ENCODE peak calls at places on chromosomes 1 and 21, in ten cellular contexts. One of them, this sample, is unnamed.

GRCh38 chr1:98981917-98982513 is 22.6 kb downstream of the PLPPR5 start:
- DNase-seq in IMR-90: peak; percentile 62
- DNase-seq in endodermal cell: no peak
- DNase-seq in CD8-positive, alpha-beta T cell: no peak
- DNase-seq in heart left ventricle: no peak
- DNase-seq in brain microvascular endothelial cell: no peak
- DNase-seq in stomach: no peak
- DNase-seq in fibroblast of pulmonary artery: peak; percentile 48
- DNase-seq in HFF-Myc: peak; percentile 12
- DNase-seq in PC-3: peak; percentile 89
- DNase-seq in this sample: peak; percentile 73

GRCh38 chr21:35045539-35046222 is 3.4 kb downstream of the RUNX1 start:
- DNase-seq in PC-3: no peak
- DNase-seq in IMR-90: no peak
- DNase-seq in fibroblast of pulmonary artery: no peak
- DNase-seq in heart left ventricle: no peak
- DNase-seq in endodermal cell: no peak
- DNase-seq in stomach: no peak
- DNase-seq in CD8-positive, alpha-beta T cell: peak; percentile 42
- DNase-seq in brain microvascular endothelial cell: no peak
- DNase-seq in HFF-Myc: no peak
- DNase-seq in this sample: no peak

GRCh38 chr1:50427086-50427817 is 4.0 kb upstream of the DMRTA2 start:
- DNase-seq in brain microvascular endothelial cell: no peak
- DNase-seq in heart left ventricle: no peak
- DNase-seq in endodermal cell: peak; percentile 61
- DNase-seq in PC-3: no peak
- DNase-seq in IMR-90: no peak
- DNase-seq in stomach: no peak
- DNase-seq in HFF-Myc: no peak
- DNase-seq in CD8-positive, alpha-beta T cell: no peak
- DNase-seq in fibroblast of pulmonary artery: no peak
- DNase-seq in this sample: no peak

GRCh38 chr21:42377951-42378340 is 11.6 kb upstream of the TFF1 start:
- DNase-seq in CD8-positive, alpha-beta T cell: no peak
- DNase-seq in fibroblast of pulmonary artery: no peak
- DNase-seq in stomach: no peak
- DNase-seq in HFF-Myc: no peak
- DNase-seq in PC-3: no peak
- DNase-seq in endodermal cell: no peak
- DNase-seq in brain microvascular endothelial cell: no peak
- DNase-seq in heart left ventricle: no peak
- DNase-seq in IMR-90: no peak
- DNase-seq in this sample: no peak

GRCh38 chr1:201376464-201377374 is 761 bp downstream of the TNNT2 start:
- DNase-seq in IMR-90: peak; percentile 46
- DNase-seq in brain microvascular endothelial cell: peak; percentile 44
- DNase-seq in fibroblast of pulmonary artery: peak; percentile 28
- DNase-seq in HFF-Myc: peak; percentile 30
- DNase-seq in endodermal cell: peak; percentile 96
- DNase-seq in stomach: peak; percentile 38
- DNase-seq in heart left ventricle: peak; percentile 41
- DNase-seq in CD8-positive, alpha-beta T cell: no peak
- DNase-seq in PC-3: peak; percentile 76
- DNase-seq in this sample: peak; percentile 7

GRCh38 chr1:240474133-240474614 is 137.8 kb downstream of the GREM2 start:
- DNase-seq in heart left ventricle: no peak
- DNase-seq in PC-3: no peak
- DNase-seq in HFF-Myc: no peak
- DNase-seq in fibroblast of pulmonary artery: peak; percentile 92
- DNase-seq in CD8-positive, alpha-beta T cell: no peak
- DNase-seq in endodermal cell: no peak
- DNase-seq in stomach: no peak
- DNase-seq in brain microvascular endothelial cell: peak; percentile 76
- DNase-seq in IMR-90: peak; percentile 87
- DNase-seq in this sample: peak; percentile 51

GRCh38 chr1:8661185-8662110 is 156.0 kb downstream of the RERE start:
- DNase-seq in fibroblast of pulmonary artery: peak; percentile 94
- DNase-seq in HFF-Myc: peak; percentile 81
- DNase-seq in heart left ventricle: peak; percentile 63
- DNase-seq in IMR-90: peak; percentile 91
- DNase-seq in brain microvascular endothelial cell: peak; percentile 94
- DNase-seq in endodermal cell: peak; percentile 61
- DNase-seq in stomach: no peak
- DNase-seq in PC-3: peak; percentile 96
- DNase-seq in CD8-positive, alpha-beta T cell: no peak
- DNase-seq in this sample: peak; percentile 84

GRCh38 chr1:6148497-6149241 is 31.5 kb downstream of the CHD5 start:
- DNase-seq in fibroblast of pulmonary artery: peak; percentile 22
- DNase-seq in stomach: peak; percentile 57
- DNase-seq in PC-3: peak; percentile 42
- DNase-seq in IMR-90: no peak
- DNase-seq in HFF-Myc: no peak
- DNase-seq in heart left ventricle: no peak
- DNase-seq in brain microvascular endothelial cell: peak; percentile 22
- DNase-seq in CD8-positive, alpha-beta T cell: peak; percentile 43
- DNase-seq in endodermal cell: peak; percentile 97
- DNase-seq in this sample: peak; percentile 58

DNA sequence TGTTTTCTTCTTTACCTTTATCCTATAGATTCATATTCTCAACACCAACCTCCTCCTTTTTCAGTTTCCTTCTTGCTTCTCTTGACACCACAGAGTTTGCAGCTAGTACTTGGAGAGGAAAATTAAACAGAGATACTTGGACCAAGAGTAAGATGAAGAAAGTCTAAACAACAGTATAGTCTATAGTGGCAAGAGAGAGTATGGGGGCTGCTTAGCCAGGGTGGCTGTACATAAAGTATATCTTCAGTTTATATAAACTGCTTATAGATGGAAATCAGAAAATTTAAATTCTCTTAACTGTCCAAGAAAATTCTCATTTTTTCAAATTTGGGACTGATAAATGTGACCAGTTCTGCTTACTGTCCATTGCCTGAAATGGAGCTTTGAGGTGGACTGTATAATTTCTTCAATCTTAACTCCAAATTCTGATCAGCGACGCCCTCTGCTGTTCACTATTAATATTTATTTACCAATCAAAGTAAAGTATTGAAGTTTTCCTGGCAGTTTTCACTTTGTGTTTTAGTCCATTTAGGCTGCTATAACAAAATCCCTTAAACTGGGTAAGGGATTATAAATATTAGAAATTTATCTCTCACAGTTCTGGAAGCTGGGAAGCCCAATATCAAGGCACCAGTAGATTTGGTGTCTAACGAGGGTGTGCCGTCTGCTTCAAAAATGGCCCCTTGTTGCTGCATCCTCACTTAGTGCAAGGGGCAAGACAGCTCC is 14.8 kb upstream of the METTL18 start:
- DNase-seq in heart left ventricle: no peak
- DNase-seq in fibroblast of pulmonary artery: peak; percentile 70
- DNase-seq in HFF-Myc: peak; percentile 12
- DNase-seq in PC-3: peak; percentile 74
- DNase-seq in stomach: no peak
- DNase-seq in IMR-90: peak; percentile 35
- DNase-seq in endodermal cell: no peak
- DNase-seq in CD8-positive, alpha-beta T cell: no peak
- DNase-seq in brain microvascular endothelial cell: peak; percentile 18
- DNase-seq in this sample: peak; percentile 16
- TF ChIP-seq CTCF in heart left ventricle: peak; percentile 75
- TF ChIP-seq CTCF in fibroblast of pulmonary artery: peak; percentile 33
- TF ChIP-seq CTCF in HFF-Myc: peak; percentile 18
- TF ChIP-seq CTCF in PC-3: peak; percentile 87
- TF ChIP-seq CTCF in stomach: peak; percentile 37
- TF ChIP-seq CTCF in IMR-90: peak; percentile 55
- TF ChIP-seq CTCF in endodermal cell: peak; percentile 78
- TF ChIP-seq CTCF in CD8-positive, alpha-beta T cell: peak; percentile 71
- TF ChIP-seq CTCF in brain microvascular endothelial cell: peak; percentile 30
- TF ChIP-seq CTCF in this sample: peak; percentile 21

DNA sequence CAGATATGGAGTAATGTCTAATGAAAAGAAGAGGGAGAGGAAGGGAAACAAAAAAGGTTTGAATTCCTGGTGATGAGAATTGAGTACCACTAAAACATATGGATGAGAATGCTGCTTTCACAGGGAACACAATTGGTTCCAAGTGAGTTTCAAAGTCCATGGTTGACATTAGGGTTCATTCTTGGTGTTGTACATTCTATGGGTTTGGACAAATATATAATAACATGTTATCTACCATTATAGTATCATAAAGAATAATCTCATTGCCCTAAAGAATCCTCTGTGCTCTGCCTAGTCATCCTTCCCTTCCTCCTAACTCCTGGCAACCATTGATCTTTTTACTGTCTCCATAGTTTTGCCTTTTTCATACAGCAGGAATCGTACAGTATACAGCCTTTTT is 20.1 kb downstream of the TMCO1 start:
- DNase-seq in heart left ventricle: no peak
- DNase-seq in IMR-90: no peak
- DNase-seq in brain microvascular endothelial cell: no peak
- DNase-seq in stomach: no peak
- DNase-seq in CD8-positive, alpha-beta T cell: no peak
- DNase-seq in HFF-Myc: no peak
- DNase-seq in fibroblast of pulmonary artery: no peak
- DNase-seq in PC-3: no peak
- DNase-seq in endodermal cell: no peak
- DNase-seq in this sample: no peak
- H3K4me3 ChIP-seq in heart left ventricle: no peak overlapping the region
- H3K4me3 ChIP-seq in IMR-90: no peak overlapping the region
- H3K4me3 ChIP-seq in brain microvascular endothelial cell: no peak overlapping the region
- H3K4me3 ChIP-seq in stomach: no peak overlapping the region
- H3K4me3 ChIP-seq in CD8-positive, alpha-beta T cell: no peak overlapping the region
- H3K4me3 ChIP-seq in HFF-Myc: no peak overlapping the region
- H3K4me3 ChIP-seq in fibroblast of pulmonary artery: no peak overlapping the region
- H3K4me3 ChIP-seq in PC-3: no peak overlapping the region
- H3K4me3 ChIP-seq in endodermal cell: no peak overlapping the region
- H3K4me3 ChIP-seq in this sample: no peak overlapping the region

GRCh38 chr1:93699676-93700168 is 18.1 kb upstream of the BCAR3 start:
- DNase-seq in heart left ventricle: no peak
- DNase-seq in HFF-Myc: no peak
- DNase-seq in CD8-positive, alpha-beta T cell: no peak
- DNase-seq in stomach: no peak
- DNase-seq in fibroblast of pulmonary artery: peak; percentile 30
- DNase-seq in endodermal cell: no peak
- DNase-seq in brain microvascular endothelial cell: no peak
- DNase-seq in IMR-90: no peak
- DNase-seq in PC-3: no peak
- DNase-seq in this sample: no peak

GRCh38 chr1:93700532-93701469 is 19.2 kb upstream of the BCAR3 start:
- DNase-seq in CD8-positive, alpha-beta T cell: no peak
- DNase-seq in heart left ventricle: no peak
- DNase-seq in HFF-Myc: no peak
- DNase-seq in IMR-90: no peak
- DNase-seq in endodermal cell: no peak
- DNase-seq in PC-3: no peak
- DNase-seq in fibroblast of pulmonary artery: no peak
- DNase-seq in brain microvascular endothelial cell: no peak
- DNase-seq in stomach: no peak
- DNase-seq in this sample: no peak

GRCh38 chr1:93701619-93702018 is 20.0 kb upstream of the BCAR3 start:
- DNase-seq in stomach: peak; percentile 50
- DNase-seq in heart left ventricle: no peak
- DNase-seq in endodermal cell: peak; percentile 63
- DNase-seq in PC-3: peak; percentile 99
- DNase-seq in HFF-Myc: peak; percentile 91
- DNase-seq in fibroblast of pulmonary artery: peak; percentile 92
- DNase-seq in brain microvascular endothelial cell: peak; percentile 95
- DNase-seq in IMR-90: peak; percentile 99
- DNase-seq in CD8-positive, alpha-beta T cell: no peak
- DNase-seq in this sample: peak; percentile 99

GRCh38 chr1:93695411-93696005 is 13.9 kb upstream of the BCAR3 start:
- DNase-seq in CD8-positive, alpha-beta T cell: no peak
- DNase-seq in IMR-90: no peak
- DNase-seq in endodermal cell: no peak
- DNase-seq in stomach: no peak
- DNase-seq in HFF-Myc: no peak
- DNase-seq in PC-3: no peak
- DNase-seq in fibroblast of pulmonary artery: no peak
- DNase-seq in brain microvascular endothelial cell: no peak
- DNase-seq in heart left ventricle: no peak
- DNase-seq in this sample: no peak

GRCh38 chr1:93698351-93699112 is 16.9 kb upstream of the BCAR3 start:
- DNase-seq in endodermal cell: no peak
- DNase-seq in HFF-Myc: no peak
- DNase-seq in IMR-90: no peak
- DNase-seq in PC-3: no peak
- DNase-seq in fibroblast of pulmonary artery: no peak
- DNase-seq in heart left ventricle: no peak
- DNase-seq in stomach: no peak
- DNase-seq in CD8-positive, alpha-beta T cell: no peak
- DNase-seq in brain microvascular endothelial cell: no peak
- DNase-seq in this sample: no peak
- TF ChIP-seq CTCF in endodermal cell: no peak
- TF ChIP-seq CTCF in HFF-Myc: no peak
- TF ChIP-seq CTCF in IMR-90: no peak
- TF ChIP-seq CTCF in PC-3: no peak
- TF ChIP-seq CTCF in fibroblast of pulmonary artery: no peak
- TF ChIP-seq CTCF in heart left ventricle: no peak
- TF ChIP-seq CTCF in stomach: no peak
- TF ChIP-seq CTCF in CD8-positive, alpha-beta T cell: no peak
- TF ChIP-seq CTCF in brain microvascular endothelial cell: no peak
- TF ChIP-seq CTCF in this sample: no peak

GRCh38 chr1:85462931-85463665 is 1.9 kb downstream of the DDAH1 start:
- DNase-seq in HFF-Myc: no peak
- DNase-seq in CD8-positive, alpha-beta T cell: no peak
- DNase-seq in stomach: no peak
- DNase-seq in IMR-90: no peak
- DNase-seq in endodermal cell: no peak
- DNase-seq in fibroblast of pulmonary artery: no peak
- DNase-seq in brain microvascular endothelial cell: no peak
- DNase-seq in PC-3: peak; percentile 20
- DNase-seq in heart left ventricle: no peak
- DNase-seq in this sample: peak; percentile 31

GRCh38 chr1:85463666-85464496 is 1.1 kb downstream of the DDAH1 start:
- DNase-seq in HFF-Myc: no peak
- DNase-seq in CD8-positive, alpha-beta T cell: no peak
- DNase-seq in endodermal cell: no peak
- DNase-seq in IMR-90: no peak
- DNase-seq in stomach: no peak
- DNase-seq in fibroblast of pulmonary artery: peak; percentile 26
- DNase-seq in heart left ventricle: no peak
- DNase-seq in PC-3: no peak
- DNase-seq in brain microvascular endothelial cell: no peak
- DNase-seq in this sample: no peak

GRCh38 chr1:85465791-85466134 is 804 bp upstream of the DDAH1 start:
- DNase-seq in endodermal cell: no peak
- DNase-seq in stomach: no peak
- DNase-seq in fibroblast of pulmonary artery: no peak
- DNase-seq in HFF-Myc: no peak
- DNase-seq in IMR-90: peak; percentile 66
- DNase-seq in heart left ventricle: no peak
- DNase-seq in CD8-positive, alpha-beta T cell: no peak
- DNase-seq in brain microvascular endothelial cell: no peak
- DNase-seq in PC-3: no peak
- DNase-seq in this sample: no peak

GRCh38 chr1:85465099-85465790 is at the start of gene DDAH1:
- DNase-seq in PC-3: peak; percentile 75
- DNase-seq in IMR-90: peak; percentile 65
- DNase-seq in fibroblast of pulmonary artery: peak; percentile 68
- DNase-seq in endodermal cell: peak; percentile 86
- DNase-seq in heart left ventricle: peak; percentile 59
- DNase-seq in HFF-Myc: no peak
- DNase-seq in stomach: peak; percentile 83
- DNase-seq in brain microvascular endothelial cell: peak; percentile 35
- DNase-seq in CD8-positive, alpha-beta T cell: no peak
- DNase-seq in this sample: peak; percentile 90

DNA sequence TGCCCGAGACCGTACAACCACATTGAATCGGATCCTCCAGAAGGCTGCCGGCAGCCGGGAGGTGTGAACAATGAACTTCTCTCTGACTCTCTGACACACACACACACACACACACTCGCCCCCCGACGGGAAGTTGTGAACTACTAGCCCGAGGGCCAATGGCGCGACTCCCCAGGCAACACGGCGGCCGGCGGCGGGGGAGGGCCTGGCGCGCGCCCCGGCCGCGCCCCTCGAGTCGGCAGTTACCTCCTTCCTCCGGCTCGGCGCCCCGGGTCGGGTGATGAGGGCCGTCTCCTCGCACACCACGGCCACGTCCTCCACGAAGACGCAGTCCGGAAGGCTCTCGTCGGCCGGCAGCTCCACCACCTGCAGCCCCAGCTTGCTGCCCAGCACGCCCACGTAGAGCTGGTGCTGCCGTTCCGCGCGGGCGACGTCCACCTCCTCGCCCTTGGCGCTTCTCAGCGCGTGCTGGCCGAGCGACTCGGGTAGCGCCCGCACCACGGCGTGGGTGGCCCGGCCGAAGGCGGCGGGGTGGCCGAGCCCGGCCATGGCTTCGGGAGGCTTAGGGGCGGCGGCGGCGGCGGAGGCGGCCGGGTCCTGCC is 361 bp downstream of the DDAH1 start:
- DNase-seq in endodermal cell: peak; percentile 85
- DNase-seq in stomach: peak; percentile 68
- DNase-seq in HFF-Myc: no peak
- DNase-seq in IMR-90: peak; percentile 73
- DNase-seq in fibroblast of pulmonary artery: peak; percentile 71
- DNase-seq in PC-3: peak; percentile 73
- DNase-seq in brain microvascular endothelial cell: peak; percentile 66
- DNase-seq in heart left ventricle: peak; percentile 76
- DNase-seq in CD8-positive, alpha-beta T cell: no peak
- DNase-seq in this sample: peak; percentile 85
- H3K4me3 ChIP-seq in endodermal cell: peak overlapping the region; percentile 82
- H3K4me3 ChIP-seq in stomach: peak overlapping the region; percentile 74
- H3K4me3 ChIP-seq in HFF-Myc: peak overlapping the region; percentile 88
- H3K4me3 ChIP-seq in IMR-90: peak overlapping the region; percentile 95
- H3K4me3 ChIP-seq in fibroblast of pulmonary artery: peak overlapping the region; percentile 75
- H3K4me3 ChIP-seq in PC-3: peak overlapping the region; percentile 94
- H3K4me3 ChIP-seq in brain microvascular endothelial cell: peak overlapping the region; percentile 75
- H3K4me3 ChIP-seq in heart left ventricle: peak overlapping the region; percentile 72
- H3K4me3 ChIP-seq in CD8-positive, alpha-beta T cell: peak overlapping the region; percentile 30
- H3K4me3 ChIP-seq in this sample: peak overlapping the region; percentile 75

This sample was measured in foreskin fibroblast.